ENCODE peak calls at places on chromosomes 7 and 10, in eight cellular contexts. U, V, X, B, H, O, N and A are unnamed samples.
A peak's percentile ranks its signal among the peaks of the same experiment; 100 is the strongest.

GRCh38 chr7:32088336-32088975 is 18.2 kb upstream of the PDE1C start:
- DNase-seq in U (peak; percentile 72), V (no peak), X (no peak), B (no peak), H (no peak), O (no peak), N (no peak), A (peak; percentile 80)

GRCh38 chr7:47536705-47537611 is 45.0 kb downstream of the TNS3 start:
- DNase-seq in U (no peak), V (no peak), X (peak; percentile 80), B (no peak), H (peak; percentile 59), O (peak; percentile 43), N (peak; percentile 59), A (no peak)

GRCh38 chr10:63409465-63410027 is 56.2 kb downstream of the JMJD1C start:
- DNase-seq in U (no peak), V (no peak), X (no peak), B (no peak), H (no peak), O (no peak), N (no peak), A (no peak)

GRCh38 chr7:12403287-12404181 is at the start of gene VWDE:
- DNase-seq in U (no peak), V (peak; percentile 30), X (no peak), B (peak; percentile 12), H (peak; percentile 71), O (peak; percentile 55), N (peak; percentile 44), A (no peak)

GRCh38 chr7:134370135-134370534 is 53.4 kb upstream of the SLC35B4 start:
- DNase-seq in U (no peak), V (no peak), X (no peak), B (no peak), H (no peak), O (no peak), N (no peak), A (no peak)

GRCh38 chr7:28708458-28708951 is 249.6 kb downstream of the TRIL start:
- DNase-seq in U (no peak), V (no peak), X (no peak), B (no peak), H (no peak), O (no peak), N (no peak), A (no peak)

GRCh38 chr7:132577206-132578049 is 1.2 kb upstream of the PLXNA4 start:
- DNase-seq in U (no peak), V (no peak), X (peak; percentile 88), B (peak; percentile 26), H (peak; percentile 42), O (no peak), N (peak; percentile 40), A (no peak)

GRCh38 chr7:51471199-51472016 is 154.8 kb upstream of the COBL start:
- DNase-seq in U (peak; percentile 81), V (no peak), X (no peak), B (no peak), H (no peak), O (no peak), N (no peak), A (no peak)

GRCh38 chr10:101772895-101773761 is 2.8 kb downstream of the FGF8 start:
- DNase-seq in U (no peak), V (no peak), X (peak; percentile 43), B (no peak), H (no peak), O (no peak), N (peak; percentile 17), A (no peak)

GRCh38 chr10:120945801-120946302 is 94.7 kb downstream of the WDR11 start:
- DNase-seq in U (no peak), V (no peak), X (peak; percentile 79), B (no peak), H (peak; percentile 25), O (peak; percentile 81), N (peak; percentile 36), A (no peak)

GRCh38 chr7:40698214-40698920 is 563.6 kb downstream of the SUGCT start:
- DNase-seq in U (no peak), V (no peak), X (no peak), B (no peak), H (no peak), O (no peak), N (no peak), A (no peak)

GRCh38 chr7:136086712-136087111 is 109.6 kb upstream of the MTPN start:
- DNase-seq in U (no peak), V (peak; percentile 30), X (peak; percentile 74), B (no peak), H (peak; percentile 12), O (peak; percentile 78), N (peak; percentile 44), A (no peak)

GRCh38 chr10:26810435-26811026 is 50.2 kb downstream of the ABI1 start:
- DNase-seq in U (no peak), V (no peak), X (no peak), B (no peak), H (no peak), O (no peak), N (no peak), A (no peak)

GRCh38 chr7:83178796-83179195 is 16.1 kb upstream of the PCLO start:
- DNase-seq in U (no peak), V (no peak), X (no peak), B (no peak), H (no peak), O (no peak), N (no peak), A (no peak)

DNA sequence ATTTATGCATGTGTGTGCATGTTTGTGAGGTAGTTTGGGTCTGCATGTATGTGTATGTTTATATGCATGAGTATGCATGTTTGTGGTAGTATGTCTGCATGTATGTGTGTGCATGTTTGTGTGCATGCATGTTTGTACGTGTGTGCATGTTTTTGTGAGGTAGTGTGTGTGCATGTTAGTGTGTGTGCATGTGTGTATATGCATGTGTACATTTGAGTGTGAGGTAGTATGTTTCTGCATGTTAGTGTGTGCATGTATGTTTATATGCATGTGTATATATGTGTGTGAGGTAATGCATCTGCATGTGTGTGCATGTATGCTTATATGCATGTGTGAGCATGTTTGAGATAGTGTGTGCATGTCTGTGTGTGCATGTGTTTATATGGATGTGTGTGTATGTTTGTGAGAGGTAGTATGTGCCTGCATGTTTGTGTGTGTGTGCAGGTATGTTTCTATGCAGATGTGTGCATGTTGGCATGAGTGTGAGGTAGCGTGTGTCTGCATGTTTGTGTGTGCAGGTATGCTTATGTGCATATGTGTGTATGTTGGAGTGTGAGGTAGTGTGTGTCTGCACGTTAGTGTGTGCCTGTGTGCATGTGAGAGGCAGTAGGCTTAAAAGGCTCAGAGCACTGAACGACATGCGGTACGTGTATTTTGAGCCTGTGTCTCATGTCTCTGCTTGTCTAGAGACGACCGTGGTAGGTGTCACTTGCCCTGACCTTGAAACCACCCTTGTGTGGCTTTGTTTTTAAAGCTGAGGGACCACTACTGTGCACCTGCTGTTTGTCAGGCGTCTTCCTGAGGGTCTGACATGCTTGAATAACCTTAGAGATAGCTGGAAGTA is 43.7 kb downstream of the PFKP start:
- DNase-seq in U (no peak), V (no peak), X (no peak), B (no peak), H (no peak), O (no peak), N (no peak), A (no peak)
- TF ChIP-seq POLR2AphosphoS5 in U (no peak), V (no peak), X (no peak), B (no peak), H (no peak), O (no peak), N (no peak), A (no peak)

GRCh38 chr7:105388373-105389089 is at the start of gene SRPK2:
- DNase-seq in U (peak; percentile 92), V (no peak), X (peak; percentile 88), B (peak; percentile 83), H (peak; percentile 84), O (peak; percentile 27), N (peak; percentile 84), A (no peak)
- TF ChIP-seq POLR2AphosphoS5 in U (no peak), V (peak; percentile 39), X (peak; percentile 38), B (no peak), H (peak; percentile 27), O (no peak), N (peak; percentile 48), A (no peak)

GRCh38 chr7:112940314-112940732 is 146.3 kb downstream of the GPR85 start:
- DNase-seq in U (no peak), V (no peak), X (no peak), B (no peak), H (no peak), O (no peak), N (no peak), A (no peak)
- TF ChIP-seq POLR2AphosphoS5 in U (no peak), V (no peak), X (no peak), B (no peak), H (no peak), O (no peak), N (no peak), A (no peak)

GRCh38 chr7:129853661-129854268 is 99.0 kb downstream of the UBE2H start:
- DNase-seq in U (no peak), V (no peak), X (no peak), B (no peak), H (no peak), O (peak; percentile 48), N (no peak), A (peak; percentile 18)
- TF ChIP-seq POLR2AphosphoS5 in U (no peak), V (no peak), X (no peak), B (no peak), H (no peak), O (no peak), N (no peak), A (no peak)

GRCh38 chr10:43863270-43863669 is 214.6 kb upstream of the ZNF32 start:
- DNase-seq in U (no peak), V (no peak), X (no peak), B (no peak), H (no peak), O (no peak), N (no peak), A (peak; percentile 64)

GRCh38 chr10:43865275-43866135 is 216.8 kb upstream of the ZNF32 start:
- DNase-seq in U (no peak), V (no peak), X (no peak), B (no peak), H (no peak), O (no peak), N (no peak), A (peak; percentile 81)

GRCh38 chr10:43863859-43864591 is 215.3 kb upstream of the ZNF32 start:
- DNase-seq in U (no peak), V (no peak), X (no peak), B (no peak), H (peak; percentile 46), O (peak; percentile 64), N (peak; percentile 47), A (peak; percentile 89)

GRCh38 chr10:43862756-43863155 is 214.1 kb upstream of the ZNF32 start:
- DNase-seq in U (no peak), V (no peak), X (no peak), B (no peak), H (no peak), O (no peak), N (no peak), A (no peak)

DNA sequence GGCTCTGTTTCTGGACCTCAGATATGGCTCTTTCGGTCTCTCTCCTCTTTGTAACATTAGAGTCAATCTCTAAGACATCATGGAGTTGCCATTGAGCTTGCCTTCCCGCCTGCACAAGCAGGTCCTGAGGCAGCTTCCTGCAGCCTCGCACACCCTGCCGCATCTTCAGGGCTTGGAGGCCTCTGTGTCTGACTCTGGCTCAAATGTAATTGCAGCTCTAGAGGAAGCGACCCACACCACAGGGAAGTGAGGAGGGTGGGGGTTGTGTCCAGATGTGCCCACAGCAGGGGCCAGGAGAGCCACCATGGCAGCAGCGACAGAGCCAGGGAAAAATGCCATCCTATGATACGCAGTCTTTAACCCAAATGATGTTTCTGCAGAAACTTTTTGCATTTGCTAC is 215.9 kb upstream of the ZNF32 start:
- DNase-seq in U (no peak), V (no peak), X (no peak), B (no peak), H (no peak), O (no peak), N (no peak), A (peak; percentile 46)
- TF ChIP-seq POLR2AphosphoS5 in U (no peak), V (no peak), X (no peak), B (no peak), H (no peak), O (no peak), N (no peak), A (no peak)